ENCODE peak calls at places on chromosomes 2 and 18, in nine cellular contexts. One of them, this sample, is unnamed.
A peak's percentile ranks its signal among the peaks of the same experiment; 100 is the strongest.

GRCh38 chr2:150417278-150417677 is 70.2 kb downstream of the RND3 start:
- DNase-seq in foreskin fibroblast: no peak
- DNase-seq in right lobe of liver: no peak
- DNase-seq in CD8-positive, alpha-beta memory T cell: no peak
- DNase-seq in GM23338: no peak
- DNase-seq in Karpas-422: no peak
- DNase-seq in MM.1S: no peak
- DNase-seq in choroid plexus epithelial cell: no peak
- DNase-seq in PC-3: no peak
- DNase-seq in this sample: no peak

GRCh38 chr18:2654105-2654827 is 1.3 kb upstream of the SMCHD1 start:
- DNase-seq in foreskin fibroblast: no peak
- DNase-seq in right lobe of liver: no peak
- DNase-seq in CD8-positive, alpha-beta memory T cell: no peak
- DNase-seq in GM23338: peak; percentile 41
- DNase-seq in Karpas-422: no peak
- DNase-seq in MM.1S: no peak
- DNase-seq in choroid plexus epithelial cell: peak; percentile 31
- DNase-seq in PC-3: peak; percentile 56
- DNase-seq in this sample: peak; percentile 17

GRCh38 chr2:31216734-31217133 is 581 bp downstream of the CAPN14 start:
- DNase-seq in foreskin fibroblast: no peak
- DNase-seq in right lobe of liver: no peak
- DNase-seq in CD8-positive, alpha-beta memory T cell: no peak
- DNase-seq in GM23338: no peak
- DNase-seq in Karpas-422: no peak
- DNase-seq in MM.1S: peak; percentile 85
- DNase-seq in choroid plexus epithelial cell: no peak
- DNase-seq in PC-3: no peak
- DNase-seq in this sample: no peak

GRCh38 chr18:7366597-7366996 is 135.7 kb downstream of the LRRC30 start:
- DNase-seq in foreskin fibroblast: no peak
- DNase-seq in right lobe of liver: no peak
- DNase-seq in CD8-positive, alpha-beta memory T cell: no peak
- DNase-seq in GM23338: no peak
- DNase-seq in Karpas-422: no peak
- DNase-seq in MM.1S: no peak
- DNase-seq in choroid plexus epithelial cell: no peak
- DNase-seq in PC-3: no peak
- DNase-seq in this sample: no peak

GRCh38 chr2:122858075-122858702 is 1102.7 kb downstream of the TSN start:
- DNase-seq in foreskin fibroblast: no peak
- DNase-seq in right lobe of liver: no peak
- DNase-seq in CD8-positive, alpha-beta memory T cell: no peak
- DNase-seq in GM23338: no peak
- DNase-seq in Karpas-422: no peak
- DNase-seq in MM.1S: no peak
- DNase-seq in choroid plexus epithelial cell: no peak
- DNase-seq in PC-3: no peak
- DNase-seq in this sample: no peak

GRCh38 chr2:148994341-148994740 is 44.2 kb upstream of the LYPD6B start:
- DNase-seq in foreskin fibroblast: no peak
- DNase-seq in right lobe of liver: no peak
- DNase-seq in CD8-positive, alpha-beta memory T cell: no peak
- DNase-seq in GM23338: no peak
- DNase-seq in Karpas-422: no peak
- DNase-seq in MM.1S: no peak
- DNase-seq in choroid plexus epithelial cell: no peak
- DNase-seq in PC-3: peak; percentile 71
- DNase-seq in this sample: peak; percentile 48

GRCh38 chr2:149002891-149003740 is 35.4 kb upstream of the LYPD6B start:
- DNase-seq in foreskin fibroblast: no peak
- DNase-seq in right lobe of liver: no peak
- DNase-seq in CD8-positive, alpha-beta memory T cell: no peak
- DNase-seq in GM23338: no peak
- DNase-seq in Karpas-422: no peak
- DNase-seq in MM.1S: no peak
- DNase-seq in choroid plexus epithelial cell: no peak
- DNase-seq in PC-3: no peak
- DNase-seq in this sample: no peak

GRCh38 chr2:11662882-11663281 is 7.1 kb downstream of the NTSR2 start:
- DNase-seq in foreskin fibroblast: no peak
- DNase-seq in right lobe of liver: no peak
- DNase-seq in CD8-positive, alpha-beta memory T cell: no peak
- DNase-seq in GM23338: no peak
- DNase-seq in Karpas-422: no peak
- DNase-seq in MM.1S: no peak
- DNase-seq in choroid plexus epithelial cell: no peak
- DNase-seq in PC-3: no peak
- DNase-seq in this sample: no peak

GRCh38 chr2:207182916-207183315 is 17.2 kb upstream of the KLF7 start:
- DNase-seq in foreskin fibroblast: no peak
- DNase-seq in right lobe of liver: no peak
- DNase-seq in CD8-positive, alpha-beta memory T cell: no peak
- DNase-seq in GM23338: no peak
- DNase-seq in Karpas-422: no peak
- DNase-seq in MM.1S: no peak
- DNase-seq in choroid plexus epithelial cell: peak; percentile 44
- DNase-seq in PC-3: peak; percentile 38
- DNase-seq in this sample: no peak

GRCh38 chr2:109029444-109030193 is 40.6 kb upstream of the EDAR start:
- DNase-seq in foreskin fibroblast: no peak
- DNase-seq in right lobe of liver: no peak
- DNase-seq in CD8-positive, alpha-beta memory T cell: no peak
- DNase-seq in GM23338: no peak
- DNase-seq in Karpas-422: no peak
- DNase-seq in MM.1S: no peak
- DNase-seq in choroid plexus epithelial cell: no peak
- DNase-seq in PC-3: no peak
- DNase-seq in this sample: no peak

GRCh38 chr2:143422681-143423080 is 293.5 kb downstream of the ARHGAP15 start:
- DNase-seq in foreskin fibroblast: no peak
- DNase-seq in right lobe of liver: no peak
- DNase-seq in CD8-positive, alpha-beta memory T cell: peak; percentile 6
- DNase-seq in GM23338: no peak
- DNase-seq in Karpas-422: no peak
- DNase-seq in MM.1S: no peak
- DNase-seq in choroid plexus epithelial cell: no peak
- DNase-seq in PC-3: no peak
- DNase-seq in this sample: no peak

GRCh38 chr2:62505649-62506420 is at the start of gene TMEM17:
- DNase-seq in foreskin fibroblast: peak; percentile 91
- DNase-seq in right lobe of liver: peak; percentile 95
- DNase-seq in CD8-positive, alpha-beta memory T cell: no peak
- DNase-seq in GM23338: peak; percentile 95
- DNase-seq in Karpas-422: peak; percentile 68
- DNase-seq in MM.1S: peak; percentile 60
- DNase-seq in choroid plexus epithelial cell: peak; percentile 93
- DNase-seq in PC-3: peak; percentile 94
- DNase-seq in this sample: peak; percentile 75

GRCh38 chr2:173258704-173259103 is 96.0 kb upstream of the CDCA7 start:
- DNase-seq in foreskin fibroblast: no peak
- DNase-seq in right lobe of liver: no peak
- DNase-seq in CD8-positive, alpha-beta memory T cell: no peak
- DNase-seq in GM23338: no peak
- DNase-seq in Karpas-422: no peak
- DNase-seq in MM.1S: no peak
- DNase-seq in choroid plexus epithelial cell: no peak
- DNase-seq in PC-3: no peak
- DNase-seq in this sample: no peak

GRCh38 chr2:173264603-173265366 is 89.9 kb upstream of the CDCA7 start:
- DNase-seq in foreskin fibroblast: no peak
- DNase-seq in right lobe of liver: no peak
- DNase-seq in CD8-positive, alpha-beta memory T cell: peak; percentile 27
- DNase-seq in GM23338: peak; percentile 67
- DNase-seq in Karpas-422: peak; percentile 90
- DNase-seq in MM.1S: no peak
- DNase-seq in choroid plexus epithelial cell: no peak
- DNase-seq in PC-3: no peak
- DNase-seq in this sample: no peak

DNA sequence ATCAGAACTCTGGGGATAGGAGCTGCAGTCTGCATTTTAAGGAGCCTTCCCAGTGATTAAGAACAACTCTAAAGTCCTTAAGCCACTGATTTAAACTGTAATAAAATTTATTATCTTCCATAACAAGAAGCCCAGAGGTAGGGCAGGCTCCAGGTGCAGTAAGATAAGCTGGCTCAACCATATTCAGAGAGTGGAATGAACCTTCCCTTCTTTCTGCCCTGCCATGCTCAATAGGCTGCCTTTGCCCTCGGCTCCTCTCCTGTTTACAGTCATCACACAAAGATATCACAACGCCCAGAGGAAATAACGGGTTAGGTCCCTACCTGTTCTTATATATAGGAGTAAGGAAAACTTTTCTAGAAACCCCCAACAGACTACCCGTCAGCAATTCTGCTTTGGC is 90.5 kb upstream of the CDCA7 start:
- DNase-seq in foreskin fibroblast: no peak
- DNase-seq in right lobe of liver: no peak
- DNase-seq in CD8-positive, alpha-beta memory T cell: no peak
- DNase-seq in GM23338: no peak
- DNase-seq in Karpas-422: no peak
- DNase-seq in MM.1S: no peak
- DNase-seq in choroid plexus epithelial cell: no peak
- DNase-seq in PC-3: no peak
- DNase-seq in this sample: no peak
- H3K4me3 ChIP-seq in foreskin fibroblast: no peak overlapping the region
- H3K4me3 ChIP-seq in right lobe of liver: no peak overlapping the region
- H3K4me3 ChIP-seq in CD8-positive, alpha-beta memory T cell: peak overlapping the region; percentile 35
- H3K4me3 ChIP-seq in GM23338: no peak overlapping the region
- H3K4me3 ChIP-seq in Karpas-422: peak overlapping the region; percentile 59
- H3K4me3 ChIP-seq in MM.1S: no peak overlapping the region
- H3K4me3 ChIP-seq in choroid plexus epithelial cell: no peak overlapping the region
- H3K4me3 ChIP-seq in PC-3: no peak overlapping the region
- H3K4me3 ChIP-seq in this sample: no peak overlapping the region

GRCh38 chr2:24527536-24527935 is 36.5 kb downstream of the NCOA1 start:
- DNase-seq in foreskin fibroblast: no peak
- DNase-seq in right lobe of liver: no peak
- DNase-seq in CD8-positive, alpha-beta memory T cell: no peak
- DNase-seq in GM23338: no peak
- DNase-seq in Karpas-422: no peak
- DNase-seq in MM.1S: no peak
- DNase-seq in choroid plexus epithelial cell: no peak
- DNase-seq in PC-3: no peak
- DNase-seq in this sample: peak; percentile 7
- H3K4me3 ChIP-seq in foreskin fibroblast: no peak overlapping the region
- H3K4me3 ChIP-seq in right lobe of liver: no peak overlapping the region
- H3K4me3 ChIP-seq in CD8-positive, alpha-beta memory T cell: no peak overlapping the region
- H3K4me3 ChIP-seq in GM23338: no peak overlapping the region
- H3K4me3 ChIP-seq in Karpas-422: no peak overlapping the region
- H3K4me3 ChIP-seq in MM.1S: no peak overlapping the region
- H3K4me3 ChIP-seq in choroid plexus epithelial cell: no peak overlapping the region
- H3K4me3 ChIP-seq in PC-3: no peak overlapping the region
- H3K4me3 ChIP-seq in this sample: no peak overlapping the region

DNA sequence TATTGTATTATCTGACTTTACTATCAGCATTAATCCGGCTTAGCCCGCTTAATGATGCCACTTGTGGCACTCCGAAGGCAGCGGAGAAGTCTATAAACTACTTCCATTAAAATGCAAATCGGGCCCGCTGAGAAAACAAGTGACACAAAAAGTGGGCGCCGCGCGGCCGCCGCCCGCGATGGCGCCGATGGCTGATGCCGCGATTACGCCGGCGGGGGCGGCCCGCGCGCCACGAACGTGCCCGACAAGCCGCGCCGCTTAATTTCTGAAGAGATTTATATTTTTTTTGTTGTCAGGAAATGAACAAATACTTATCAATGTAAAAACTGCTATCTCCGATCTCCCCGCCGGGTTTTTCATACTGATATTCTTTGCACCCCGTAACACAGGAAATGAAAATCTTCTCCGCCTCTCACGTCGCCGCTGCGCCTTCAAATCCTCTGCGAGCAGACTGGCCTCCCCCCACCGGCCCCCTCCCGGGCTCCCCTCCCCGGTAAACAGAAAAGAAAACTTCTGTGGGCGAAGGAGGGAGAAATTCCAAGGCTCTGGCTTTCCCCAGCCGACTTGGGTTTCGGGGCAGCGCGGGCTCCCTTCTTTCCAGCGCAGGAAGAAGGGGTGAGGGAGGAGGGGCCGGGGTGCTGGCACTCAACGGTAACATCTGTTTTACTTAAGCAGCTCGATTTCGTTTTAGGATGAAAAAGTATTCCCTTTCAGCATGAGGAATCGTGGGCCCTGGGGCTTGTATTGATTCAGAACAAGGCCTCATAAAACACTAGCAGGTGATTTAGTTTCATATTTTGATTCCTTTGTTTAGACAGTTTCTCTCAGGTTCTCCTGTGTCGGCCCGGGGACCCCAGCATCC is 222.0 kb downstream of the INSIG2 start:
- DNase-seq in foreskin fibroblast: peak; percentile 41
- DNase-seq in right lobe of liver: no peak
- DNase-seq in CD8-positive, alpha-beta memory T cell: peak; percentile 73
- DNase-seq in GM23338: peak; percentile 85
- DNase-seq in Karpas-422: peak; percentile 64
- DNase-seq in MM.1S: peak; percentile 34
- DNase-seq in choroid plexus epithelial cell: peak; percentile 53
- DNase-seq in PC-3: no peak
- DNase-seq in this sample: peak; percentile 28
- H3K4me3 ChIP-seq in foreskin fibroblast: peak overlapping the region; percentile 62
- H3K4me3 ChIP-seq in right lobe of liver: peak overlapping the region; percentile 31
- H3K4me3 ChIP-seq in CD8-positive, alpha-beta memory T cell: peak overlapping the region; percentile 74
- H3K4me3 ChIP-seq in GM23338: peak overlapping the region; percentile 79
- H3K4me3 ChIP-seq in Karpas-422: peak overlapping the region; percentile 62
- H3K4me3 ChIP-seq in MM.1S: peak overlapping the region; percentile 52
- H3K4me3 ChIP-seq in choroid plexus epithelial cell: peak overlapping the region; percentile 63
- H3K4me3 ChIP-seq in PC-3: no peak overlapping the region
- H3K4me3 ChIP-seq in this sample: peak overlapping the region; percentile 48

GRCh38 chr2:96819101-96819875 is 3.2 kb downstream of the CNNM3 start:
- DNase-seq in foreskin fibroblast: no peak
- DNase-seq in right lobe of liver: peak; percentile 92
- DNase-seq in CD8-positive, alpha-beta memory T cell: no peak
- DNase-seq in GM23338: no peak
- DNase-seq in Karpas-422: no peak
- DNase-seq in MM.1S: no peak
- DNase-seq in choroid plexus epithelial cell: no peak
- DNase-seq in PC-3: no peak
- DNase-seq in this sample: peak; percentile 20

GRCh38 chr2:96819876-96820511 is 3.9 kb downstream of the CNNM3 start:
- DNase-seq in foreskin fibroblast: no peak
- DNase-seq in right lobe of liver: no peak
- DNase-seq in CD8-positive, alpha-beta memory T cell: no peak
- DNase-seq in GM23338: no peak
- DNase-seq in Karpas-422: no peak
- DNase-seq in MM.1S: no peak
- DNase-seq in choroid plexus epithelial cell: no peak
- DNase-seq in PC-3: no peak
- DNase-seq in this sample: no peak

GRCh38 chr2:96816127-96816835 is at the start of gene CNNM3:
- DNase-seq in foreskin fibroblast: peak; percentile 93
- DNase-seq in right lobe of liver: peak; percentile 99
- DNase-seq in CD8-positive, alpha-beta memory T cell: peak; percentile 94
- DNase-seq in GM23338: peak; percentile 98
- DNase-seq in Karpas-422: peak; percentile 98
- DNase-seq in MM.1S: peak; percentile 95
- DNase-seq in choroid plexus epithelial cell: peak; percentile 94
- DNase-seq in PC-3: peak; percentile 94
- DNase-seq in this sample: peak; percentile 77

GRCh38 chr2:96816836-96817702 is 1.0 kb downstream of the CNNM3 start:
- DNase-seq in foreskin fibroblast: no peak
- DNase-seq in right lobe of liver: peak; percentile 54
- DNase-seq in CD8-positive, alpha-beta memory T cell: no peak
- DNase-seq in GM23338: peak; percentile 34
- DNase-seq in Karpas-422: no peak
- DNase-seq in MM.1S: no peak
- DNase-seq in choroid plexus epithelial cell: peak; percentile 40
- DNase-seq in PC-3: peak; percentile 22
- DNase-seq in this sample: no peak

GRCh38 chr2:96817882-96818281 is 1.8 kb downstream of the CNNM3 start:
- DNase-seq in foreskin fibroblast: no peak
- DNase-seq in right lobe of liver: no peak
- DNase-seq in CD8-positive, alpha-beta memory T cell: no peak
- DNase-seq in GM23338: no peak
- DNase-seq in Karpas-422: no peak
- DNase-seq in MM.1S: no peak
- DNase-seq in choroid plexus epithelial cell: no peak
- DNase-seq in PC-3: no peak
- DNase-seq in this sample: no peak
- H3K4me3 ChIP-seq in foreskin fibroblast: no peak overlapping the region
- H3K4me3 ChIP-seq in right lobe of liver: peak overlapping the region; percentile 33
- H3K4me3 ChIP-seq in CD8-positive, alpha-beta memory T cell: peak overlapping the region; percentile 84
- H3K4me3 ChIP-seq in GM23338: peak overlapping the region; percentile 88
- H3K4me3 ChIP-seq in Karpas-422: peak overlapping the region; percentile 73
- H3K4me3 ChIP-seq in MM.1S: peak overlapping the region; percentile 76
- H3K4me3 ChIP-seq in choroid plexus epithelial cell: no peak overlapping the region
- H3K4me3 ChIP-seq in PC-3: peak overlapping the region; percentile 69
- H3K4me3 ChIP-seq in this sample: no peak overlapping the region